ENCODE peak calls at places on chromosomes 3 and 15, in five cellular contexts. S is keratinocyte, R is stomach, Z is MM.1S, D is Peyer's patch. T is an unnamed sample.

GRCh38 chr3:102090646-102091045 is 241.3 kb downstream of the NFKBIZ start:
- DNase-seq in S (no peak), D (no peak), Z (no peak), R (no peak), T (no peak)

GRCh38 chr15:24957691-24958090 is 2.9 kb downstream of the SNRPN start:
- DNase-seq in S (no peak), R (no peak), Z (no peak), D (no peak), T (no peak)

GRCh38 chr3:15326037-15326436 is 6.3 kb downstream of the SH3BP5 start:
- DNase-seq in Z (no peak), S (no peak), D (no peak), R (no peak), T (no peak)

GRCh38 chr15:68271854-68272471 is 5.6 kb upstream of the FEM1B start:
- DNase-seq in R (no peak), D (no peak), Z (no peak), S (peak; percentile 100), T (peak; percentile 62)

GRCh38 chr3:171996178-171996817 is 43.1 kb upstream of the FNDC3B start:
- DNase-seq in R (no peak), S (no peak), D (no peak), Z (no peak), T (no peak)

GRCh38 chr3:19103510-19103909 is 44.8 kb upstream of the KCNH8 start:
- DNase-seq in R (no peak), Z (no peak), D (no peak), S (no peak), T (no peak)

GRCh38 chr15:89665449-89666146 is 10.3 kb upstream of the KIF7 start:
- DNase-seq in S (no peak), D (no peak), Z (peak; percentile 44), R (peak; percentile 57), T (no peak)

GRCh38 chr15:95068847-95069518 is 837.6 kb downstream of the MCTP2 start:
- DNase-seq in D (no peak), Z (no peak), R (no peak), S (no peak), T (no peak)

GRCh38 chr3:46714728-46715506 is 2.8 kb downstream of the PRSS50 start:
- DNase-seq in Z (no peak), R (no peak), D (peak; percentile 3), S (no peak), T (no peak)

GRCh38 chr15:71660501-71660900 is 149.9 kb upstream of the NR2E3 start:
- DNase-seq in S (no peak), R (no peak), D (no peak), Z (no peak), T (no peak)

GRCh38 chr3:150703756-150704344 is at the start of gene ERICH6:
- DNase-seq in R (peak; percentile 93), D (peak; percentile 85), Z (peak; percentile 93), S (no peak), T (peak; percentile 44)

GRCh38 chr3:60125686-60126085 is 1075.9 kb upstream of the CFAP20DC start:
- DNase-seq in D (no peak), R (no peak), S (no peak), Z (no peak), T (no peak)

GRCh38 chr3:128311441-128311844 is 155.2 kb downstream of the DNAJB8 start:
- DNase-seq in D (peak; percentile 10), R (no peak), Z (no peak), S (no peak), T (no peak)

GRCh38 chr3:166785851-166786250 is 594.2 kb downstream of the ZBBX start:
- DNase-seq in Z (no peak), S (no peak), R (no peak), D (no peak), T (no peak)

GRCh38 chr3:175411405-175411804 is 552.3 kb downstream of the NAALADL2 start:
- DNase-seq in R (no peak), S (no peak), Z (no peak), D (no peak), T (no peak)

DNA sequence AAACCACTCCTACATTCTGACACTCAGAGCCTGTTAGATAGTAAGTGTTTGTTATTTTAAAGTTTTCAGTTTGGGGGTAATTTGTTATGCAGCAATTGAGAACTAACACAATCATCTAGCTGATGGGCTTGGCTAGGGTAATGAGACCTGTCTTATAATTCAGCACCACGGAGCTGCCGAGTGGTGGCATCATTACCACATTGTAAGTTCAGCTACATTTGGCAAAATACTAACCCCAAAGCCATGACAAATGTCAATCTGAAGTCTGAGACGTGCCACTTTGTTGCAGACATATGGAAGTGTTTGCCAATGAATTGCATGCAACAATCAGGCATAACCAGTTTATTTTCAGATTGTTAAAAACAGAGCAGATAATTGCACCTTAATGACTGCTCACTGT is 52.7 kb downstream of the KLHL6 start:
- DNase-seq in D (no peak), S (no peak), Z (peak; percentile 84), R (no peak), T (no peak)
- TF ChIP-seq CTCF in D (no peak), S (peak; percentile 60), Z (peak; percentile 82), R (no peak), T (no peak)

GRCh38 chr3:10505050-10505790 is at the start of gene ATP2B2:
- DNase-seq in R (no peak), D (no peak), S (no peak), Z (no peak), T (no peak)
- H3K4me3 ChIP-seq in R (peak within 1 kb of the TSS; percentile 36), D (peak within 1 kb of the TSS; percentile 27), S (no peak within 1 kb of the TSS), Z (no peak within 1 kb of the TSS), T (no peak within 1 kb of the TSS)

GRCh38 chr15:98111806-98112205 is 151.3 kb downstream of the ARRDC4 start:
- DNase-seq in S (no peak), R (no peak), Z (no peak), D (no peak), T (no peak)
- H3K36me3 ChIP-seq in S (no peaks in the 10 kb centered on the region), R (no peaks in the 10 kb centered on the region), Z (no peaks in the 10 kb centered on the region), D (no peaks in the 10 kb centered on the region), T (no peaks in the 10 kb centered on the region)

DNA sequence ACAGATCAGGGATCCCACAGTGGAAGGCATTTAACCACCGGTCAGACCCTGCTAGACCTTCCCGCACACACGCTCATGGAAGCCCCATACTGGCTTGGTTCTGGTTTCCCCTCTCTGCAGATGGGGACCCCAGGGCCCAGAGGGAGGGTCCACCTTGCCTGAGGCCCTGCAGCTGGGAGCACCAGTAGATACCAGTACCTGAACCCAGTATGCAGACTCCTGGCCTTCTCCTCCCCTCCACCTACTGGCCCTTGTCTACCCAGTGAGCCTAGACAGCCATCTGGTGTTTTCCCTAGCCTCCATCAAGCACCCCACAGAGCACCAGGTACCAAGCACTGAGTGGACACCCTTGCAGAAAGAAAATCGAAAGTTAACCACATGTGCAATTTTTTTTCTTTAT is 65.1 kb downstream of the MEGF11 start:
- DNase-seq in Z (no peak), R (no peak), S (no peak), D (no peak), T (no peak)
- TF ChIP-seq CTCF in Z (no peak), R (no peak), S (no peak), D (no peak), T (no peak)

GRCh38 chr15:47717036-47717611 is at the start of gene SEMA6D:
- DNase-seq in D (no peak), S (no peak), Z (peak; percentile 22), R (peak; percentile 45), T (peak; percentile 27)

GRCh38 chr15:47719730-47720129 is 2.4 kb downstream of the SEMA6D start:
- DNase-seq in D (no peak), S (no peak), Z (no peak), R (no peak), T (no peak)

GRCh38 chr15:47718474-47719440 is 1.5 kb downstream of the SEMA6D start:
- DNase-seq in S (no peak), D (no peak), R (no peak), Z (no peak), T (no peak)

GRCh38 chr15:47715402-47715801 is 1.9 kb upstream of the SEMA6D start:
- DNase-seq in Z (no peak), S (no peak), R (no peak), D (no peak), T (no peak)

GRCh38 chr15:47715856-47716445 is 1.4 kb upstream of the SEMA6D start:
- DNase-seq in S (no peak), R (no peak), Z (no peak), D (no peak), T (no peak)
- H3K4me3 ChIP-seq in S (no peak overlapping the region), R (no peak overlapping the region), Z (no peak overlapping the region), D (no peak overlapping the region), T (no peak overlapping the region)

DNA sequence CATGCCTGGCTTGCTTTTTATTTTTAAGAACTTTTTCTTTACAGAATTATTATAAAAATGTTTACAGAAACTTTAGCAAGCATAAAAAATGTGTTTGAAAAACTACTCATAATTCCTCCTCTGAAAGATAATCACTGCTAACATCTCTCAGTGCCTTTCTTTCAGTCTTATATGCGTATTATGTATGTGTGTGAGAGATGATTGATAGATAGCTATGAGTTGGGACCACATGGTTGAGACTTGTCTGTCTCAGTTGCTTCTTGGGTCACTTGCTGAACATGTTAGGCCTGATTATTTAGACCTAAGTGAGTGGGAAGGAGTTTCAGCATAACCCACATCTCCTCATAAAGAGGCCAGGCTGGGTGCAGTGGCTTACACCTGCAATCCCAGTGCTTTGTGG is 11.1 kb downstream of the MAP6D1 start:
- DNase-seq in D (no peak), S (no peak), Z (no peak), R (no peak), T (no peak)
- H3K36me3 ChIP-seq in D (no peaks in the 10 kb centered on the region), S (peaks cover 16% of the 10 kb centered on the region), Z (peaks cover 5% of the 10 kb centered on the region), R (peaks cover 50% of the 10 kb centered on the region), T (peaks cover 17% of the 10 kb centered on the region)

GRCh38 chr3:99218468-99218867 is 317.0 kb upstream of the DCBLD2 start:
- DNase-seq in D (no peak), Z (no peak), S (no peak), R (no peak), T (no peak)
- TF ChIP-seq CTCF in D (no peak), Z (no peak), S (peak; percentile 27), R (no peak), T (no peak)

T was measured in BJ.